ENCODE peak calls at places on chromosome X, in seven cellular contexts. One of them, this sample, is unnamed.

GRCh38 chrX:69060631-69061408 is 104.4 kb downstream of the PJA1 start:
- DNase-seq in substantia nigra: no peak
- DNase-seq in ovary: peak
- DNase-seq in SJSA1: no peak
- DNase-seq in neural progenitor cell: peak
- DNase-seq in stomach: peak
- DNase-seq in DND-41: no peak
- DNase-seq in this sample: no peak

GRCh38 chrX:20252392-20253231 is 14.1 kb downstream of the RPS6KA3 start:
- DNase-seq in SJSA1: peak
- DNase-seq in stomach: peak
- DNase-seq in DND-41: peak
- DNase-seq in substantia nigra: no peak
- DNase-seq in neural progenitor cell: peak
- DNase-seq in ovary: no peak
- DNase-seq in this sample: peak

GRCh38 chrX:132676561-132677186 is 187.8 kb upstream of the MBNL3 start:
- DNase-seq in SJSA1: no peak
- DNase-seq in ovary: no peak
- DNase-seq in DND-41: peak
- DNase-seq in substantia nigra: no peak
- DNase-seq in neural progenitor cell: peak
- DNase-seq in stomach: no peak
- DNase-seq in this sample: no peak

GRCh38 chrX:140439455-140439854 is 65.4 kb downstream of the SOX3 start:
- DNase-seq in substantia nigra: no peak
- DNase-seq in ovary: no peak
- DNase-seq in SJSA1: no peak
- DNase-seq in stomach: peak
- DNase-seq in DND-41: no peak
- DNase-seq in neural progenitor cell: peak
- DNase-seq in this sample: no peak

GRCh38 chrX:12002876-12003275 is 135.4 kb upstream of the FRMPD4 start:
- DNase-seq in DND-41: no peak
- DNase-seq in substantia nigra: no peak
- DNase-seq in stomach: no peak
- DNase-seq in neural progenitor cell: no peak
- DNase-seq in SJSA1: no peak
- DNase-seq in ovary: no peak
- DNase-seq in this sample: no peak

GRCh38 chrX:20333672-20334071 is 67.0 kb upstream of the RPS6KA3 start:
- DNase-seq in SJSA1: no peak
- DNase-seq in ovary: no peak
- DNase-seq in stomach: no peak
- DNase-seq in substantia nigra: no peak
- DNase-seq in neural progenitor cell: no peak
- DNase-seq in DND-41: no peak
- DNase-seq in this sample: no peak

GRCh38 chrX:97524997-97525396 is 641.3 kb downstream of the RPA4 start:
- DNase-seq in stomach: no peak
- DNase-seq in neural progenitor cell: peak
- DNase-seq in SJSA1: no peak
- DNase-seq in ovary: no peak
- DNase-seq in substantia nigra: no peak
- DNase-seq in DND-41: no peak
- DNase-seq in this sample: no peak

GRCh38 chrX:38654302-38654701 is 93.0 kb downstream of the TSPAN7 start:
- DNase-seq in DND-41: peak
- DNase-seq in neural progenitor cell: peak
- DNase-seq in SJSA1: no peak
- DNase-seq in substantia nigra: no peak
- DNase-seq in stomach: no peak
- DNase-seq in ovary: no peak
- DNase-seq in this sample: peak

GRCh38 chrX:109440475-109440874 is 41.4 kb downstream of the GUCY2F start:
- DNase-seq in stomach: no peak
- DNase-seq in ovary: no peak
- DNase-seq in substantia nigra: no peak
- DNase-seq in neural progenitor cell: no peak
- DNase-seq in DND-41: peak
- DNase-seq in SJSA1: no peak
- DNase-seq in this sample: peak

GRCh38 chrX:87064522-87064921 is 453.1 kb upstream of the KLHL4 start:
- DNase-seq in SJSA1: no peak
- DNase-seq in substantia nigra: no peak
- DNase-seq in neural progenitor cell: no peak
- DNase-seq in ovary: no peak
- DNase-seq in DND-41: no peak
- DNase-seq in stomach: no peak
- DNase-seq in this sample: no peak

GRCh38 chrX:34778961-34779360 is 121.9 kb upstream of the TMEM47 start:
- DNase-seq in ovary: no peak
- DNase-seq in substantia nigra: no peak
- DNase-seq in neural progenitor cell: no peak
- DNase-seq in SJSA1: no peak
- DNase-seq in DND-41: no peak
- DNase-seq in stomach: no peak
- DNase-seq in this sample: no peak

GRCh38 chrX:10756365-10756915 is 136.1 kb upstream of the MID1 start:
- DNase-seq in DND-41: no peak
- DNase-seq in stomach: no peak
- DNase-seq in ovary: peak
- DNase-seq in SJSA1: peak
- DNase-seq in substantia nigra: no peak
- DNase-seq in neural progenitor cell: no peak
- DNase-seq in this sample: no peak

GRCh38 chrX:109857898-109858297 is 124.8 kb upstream of the ACSL4 start:
- DNase-seq in stomach: no peak
- DNase-seq in SJSA1: no peak
- DNase-seq in DND-41: no peak
- DNase-seq in ovary: no peak
- DNase-seq in neural progenitor cell: no peak
- DNase-seq in substantia nigra: no peak
- DNase-seq in this sample: no peak

GRCh38 chrX:12548746-12549145 is 242.5 kb upstream of the PRPS2 start:
- DNase-seq in ovary: no peak
- DNase-seq in SJSA1: no peak
- DNase-seq in substantia nigra: no peak
- DNase-seq in neural progenitor cell: peak
- DNase-seq in stomach: no peak
- DNase-seq in DND-41: peak
- DNase-seq in this sample: peak

GRCh38 chrX:24759786-24760185 is 66.1 kb downstream of the POLA1 start:
- DNase-seq in neural progenitor cell: no peak
- DNase-seq in SJSA1: no peak
- DNase-seq in ovary: no peak
- DNase-seq in substantia nigra: no peak
- DNase-seq in stomach: no peak
- DNase-seq in DND-41: no peak
- DNase-seq in this sample: no peak

GRCh38 chrX:38804481-38805293 is 3.4 kb downstream of the MID1IP1 start:
- DNase-seq in neural progenitor cell: peak
- DNase-seq in stomach: peak
- DNase-seq in ovary: peak
- DNase-seq in SJSA1: peak
- DNase-seq in substantia nigra: no peak
- DNase-seq in DND-41: peak
- DNase-seq in this sample: peak

GRCh38 chrX:9033989-9034388 is at the start of gene FAM9B:
- DNase-seq in ovary: no peak
- DNase-seq in neural progenitor cell: no peak
- DNase-seq in SJSA1: no peak
- DNase-seq in DND-41: no peak
- DNase-seq in substantia nigra: no peak
- DNase-seq in stomach: no peak
- DNase-seq in this sample: no peak

GRCh38 chrX:154032653-154033052 is 13.0 kb upstream of the IRAK1 start:
- DNase-seq in ovary: no peak
- DNase-seq in DND-41: no peak
- DNase-seq in SJSA1: no peak
- DNase-seq in substantia nigra: no peak
- DNase-seq in stomach: no peak
- DNase-seq in neural progenitor cell: no peak
- DNase-seq in this sample: no peak

GRCh38 chrX:155768036-155768769 is 112.9 kb upstream of the VAMP7 start:
- DNase-seq in stomach: no peak
- DNase-seq in SJSA1: no peak
- DNase-seq in DND-41: no peak
- DNase-seq in neural progenitor cell: no peak
- DNase-seq in substantia nigra: no peak
- DNase-seq in ovary: no peak
- DNase-seq in this sample: no peak

GRCh38 chrX:20740443-20740842 is 473.7 kb upstream of the RPS6KA3 start:
- DNase-seq in stomach: no peak
- DNase-seq in ovary: no peak
- DNase-seq in SJSA1: no peak
- DNase-seq in substantia nigra: no peak
- DNase-seq in DND-41: no peak
- DNase-seq in neural progenitor cell: peak
- DNase-seq in this sample: no peak

GRCh38 chrX:66914082-66914481 is 275.2 kb upstream of the EDA2R start:
- DNase-seq in stomach: no peak
- DNase-seq in ovary: no peak
- DNase-seq in SJSA1: no peak
- DNase-seq in neural progenitor cell: peak
- DNase-seq in substantia nigra: no peak
- DNase-seq in DND-41: no peak
- DNase-seq in this sample: no peak

GRCh38 chrX:51891821-51892551 is 1.4 kb upstream of the MAGED1 start:
- DNase-seq in SJSA1: peak
- DNase-seq in DND-41: no peak
- DNase-seq in neural progenitor cell: peak
- DNase-seq in ovary: peak
- DNase-seq in substantia nigra: peak
- DNase-seq in stomach: no peak
- DNase-seq in this sample: peak

GRCh38 chrX:40908026-40908425 is 172.7 kb upstream of the MED14 start:
- DNase-seq in DND-41: no peak
- DNase-seq in stomach: no peak
- DNase-seq in substantia nigra: no peak
- DNase-seq in ovary: no peak
- DNase-seq in SJSA1: peak
- DNase-seq in neural progenitor cell: no peak
- DNase-seq in this sample: no peak

GRCh38 chrX:40543661-40544328 is 37.0 kb upstream of the ATP6AP2 start:
- DNase-seq in DND-41: peak
- DNase-seq in SJSA1: no peak
- DNase-seq in substantia nigra: no peak
- DNase-seq in ovary: no peak
- DNase-seq in stomach: no peak
- DNase-seq in neural progenitor cell: peak
- DNase-seq in this sample: peak

GRCh38 chrX:153378607-153379006 is 22.5 kb downstream of the PNMA6E start:
- DNase-seq in DND-41: no peak
- DNase-seq in ovary: no peak
- DNase-seq in neural progenitor cell: no peak
- DNase-seq in stomach: no peak
- DNase-seq in SJSA1: no peak
- DNase-seq in substantia nigra: no peak
- DNase-seq in this sample: no peak

GRCh38 chrX:118350715-118351114 is 4.8 kb downstream of the WDR44 start:
- DNase-seq in DND-41: no peak
- DNase-seq in SJSA1: no peak
- DNase-seq in stomach: no peak
- DNase-seq in ovary: no peak
- DNase-seq in substantia nigra: no peak
- DNase-seq in neural progenitor cell: no peak
- DNase-seq in this sample: no peak
- H3K27ac ChIP-seq in DND-41: no peak
- H3K27ac ChIP-seq in SJSA1: peak
- H3K27ac ChIP-seq in stomach: no peak
- H3K27ac ChIP-seq in ovary: no peak
- H3K27ac ChIP-seq in substantia nigra: no peak
- H3K27ac ChIP-seq in neural progenitor cell: no peak
- H3K27ac ChIP-seq in this sample: no peak

GRCh38 chrX:100645106-100645505 is 1.1 kb downstream of the SRPX2 start:
- DNase-seq in SJSA1: peak
- DNase-seq in neural progenitor cell: no peak
- DNase-seq in ovary: no peak
- DNase-seq in stomach: no peak
- DNase-seq in substantia nigra: no peak
- DNase-seq in DND-41: no peak
- DNase-seq in this sample: no peak

GRCh38 chrX:100648601-100649417 is 4.8 kb downstream of the SRPX2 start:
- DNase-seq in ovary: peak
- DNase-seq in DND-41: no peak
- DNase-seq in neural progenitor cell: peak
- DNase-seq in SJSA1: no peak
- DNase-seq in substantia nigra: no peak
- DNase-seq in stomach: no peak
- DNase-seq in this sample: no peak

GRCh38 chrX:100647095-100647494 is 3.1 kb downstream of the SRPX2 start:
- DNase-seq in ovary: peak
- DNase-seq in SJSA1: no peak
- DNase-seq in substantia nigra: no peak
- DNase-seq in DND-41: no peak
- DNase-seq in neural progenitor cell: no peak
- DNase-seq in stomach: no peak
- DNase-seq in this sample: peak

GRCh38 chrX:100649550-100650356 is 5.8 kb downstream of the SRPX2 start:
- DNase-seq in neural progenitor cell: peak
- DNase-seq in ovary: peak
- DNase-seq in DND-41: no peak
- DNase-seq in substantia nigra: no peak
- DNase-seq in SJSA1: no peak
- DNase-seq in stomach: no peak
- DNase-seq in this sample: no peak

GRCh38 chrX:100647739-100648138 is 3.7 kb downstream of the SRPX2 start:
- DNase-seq in substantia nigra: no peak
- DNase-seq in DND-41: no peak
- DNase-seq in SJSA1: no peak
- DNase-seq in stomach: no peak
- DNase-seq in neural progenitor cell: no peak
- DNase-seq in ovary: no peak
- DNase-seq in this sample: no peak
- H3K27ac ChIP-seq in substantia nigra: no peak
- H3K27ac ChIP-seq in DND-41: no peak
- H3K27ac ChIP-seq in SJSA1: no peak
- H3K27ac ChIP-seq in stomach: peak
- H3K27ac ChIP-seq in neural progenitor cell: no peak
- H3K27ac ChIP-seq in ovary: no peak
- H3K27ac ChIP-seq in this sample: no peak

GRCh38 chrX:136228808-136229207 is 22.4 kb downstream of the MAP7D3 start:
- DNase-seq in neural progenitor cell: no peak
- DNase-seq in stomach: no peak
- DNase-seq in DND-41: no peak
- DNase-seq in substantia nigra: no peak
- DNase-seq in ovary: no peak
- DNase-seq in SJSA1: no peak
- DNase-seq in this sample: no peak
- H3K27ac ChIP-seq in neural progenitor cell: no peak
- H3K27ac ChIP-seq in stomach: no peak
- H3K27ac ChIP-seq in DND-41: no peak
- H3K27ac ChIP-seq in substantia nigra: no peak
- H3K27ac ChIP-seq in ovary: no peak
- H3K27ac ChIP-seq in SJSA1: no peak
- H3K27ac ChIP-seq in this sample: no peak

GRCh38 chrX:72131317-72132294 is at the start of gene RTL5:
- DNase-seq in neural progenitor cell: peak
- DNase-seq in DND-41: no peak
- DNase-seq in ovary: peak
- DNase-seq in stomach: peak
- DNase-seq in SJSA1: peak
- DNase-seq in substantia nigra: peak
- DNase-seq in this sample: no peak
- H3K27ac ChIP-seq in neural progenitor cell: no peak
- H3K27ac ChIP-seq in DND-41: no peak
- H3K27ac ChIP-seq in ovary: no peak
- H3K27ac ChIP-seq in stomach: peak
- H3K27ac ChIP-seq in SJSA1: no peak
- H3K27ac ChIP-seq in substantia nigra: peak
- H3K27ac ChIP-seq in this sample: no peak

GRCh38 chrX:74343970-74344622 is 40.1 kb downstream of the ZCCHC13 start:
- DNase-seq in SJSA1: peak
- DNase-seq in DND-41: peak
- DNase-seq in stomach: peak
- DNase-seq in ovary: no peak
- DNase-seq in substantia nigra: no peak
- DNase-seq in neural progenitor cell: peak
- DNase-seq in this sample: peak
- H3K27ac ChIP-seq in SJSA1: no peak
- H3K27ac ChIP-seq in DND-41: no peak
- H3K27ac ChIP-seq in stomach: no peak
- H3K27ac ChIP-seq in ovary: no peak
- H3K27ac ChIP-seq in substantia nigra: no peak
- H3K27ac ChIP-seq in neural progenitor cell: no peak
- H3K27ac ChIP-seq in this sample: no peak

This sample was measured in OCI-LY7.